ENCODE peak calls at places on chromosomes 2 and 18, in ten cellular contexts. Y is MM.1S; X is fibroblast of pulmonary artery; J is GM12878; P is CD8-positive, alpha-beta T cell; N is sigmoid colon; Q is GM12864; L is gastrocnemius medialis; V is mammary epithelial cell; W is testis. Z is an unnamed sample.

GRCh38 chr2:205633994-205634393 is 48.3 kb upstream of the NRP2 start:
- DNase-seq in N (no peak), W (no peak), X (peak), V (no peak), Y (no peak), P (no peak), L (no peak), J (no peak), Q (no peak), Z (no peak)

GRCh38 chr2:196479350-196479749 is 160.2 kb upstream of the CCDC150 start:
- DNase-seq in Y (no peak), L (no peak), V (peak), Q (no peak), P (no peak), J (no peak), W (no peak), N (no peak), X (peak), Z (no peak)

GRCh38 chr2:116133563-116133962 is 1680.9 kb upstream of the DDX18 start:
- DNase-seq in Y (no peak), J (no peak), X (no peak), P (no peak), L (no peak), V (no peak), Q (no peak), N (no peak), W (no peak), Z (no peak)

GRCh38 chr2:120465989-120466703 is 120.2 kb downstream of the INHBB start:
- DNase-seq in Q (no peak), L (no peak), N (no peak), P (no peak), V (no peak), Y (no peak), W (peak), X (no peak), J (no peak), Z (no peak)

GRCh38 chr18:808502-808901 is 3.5 kb downstream of the YES1 start:
- DNase-seq in W (no peak), Q (no peak), Y (no peak), N (no peak), P (no peak), V (no peak), L (no peak), X (no peak), J (no peak), Z (no peak)

GRCh38 chr18:28189400-28190239 is 12.7 kb upstream of the CDH2 start:
- DNase-seq in P (no peak), L (no peak), Q (peak), W (peak), J (peak), V (peak), N (no peak), Y (peak), X (peak), Z (peak)

GRCh38 chr2:20071397-20072383 is 20.3 kb upstream of the LAPTM4A start:
- DNase-seq in X (peak), V (peak), N (peak), Y (no peak), P (no peak), J (no peak), L (no peak), Q (no peak), W (peak), Z (no peak)

GRCh38 chr2:240921319-240922233 is 15.4 kb downstream of the CROCC2 start:
- DNase-seq in X (peak), Q (no peak), J (no peak), P (no peak), V (peak), W (peak), Y (no peak), N (peak), L (peak), Z (no peak)

GRCh38 chr2:173016451-173016850 is 59.2 kb upstream of the MAP3K20 start:
- DNase-seq in N (no peak), J (no peak), V (no peak), W (no peak), P (no peak), Y (no peak), Q (no peak), L (no peak), X (no peak), Z (no peak)

GRCh38 chr2:231568785-231569435 is 23.8 kb upstream of the TEX44 start:
- DNase-seq in X (no peak), Y (no peak), J (no peak), L (no peak), N (no peak), Q (no peak), P (no peak), V (no peak), W (no peak), Z (no peak)

GRCh38 chr2:102782187-102782586 is 20.4 kb downstream of the TMEM182 start:
- DNase-seq in N (no peak), V (no peak), P (no peak), J (no peak), X (no peak), L (no peak), W (no peak), Q (no peak), Y (no peak), Z (no peak)

GRCh38 chr2:1742680-1743395 is 1.5 kb downstream of the PXDN start:
- DNase-seq in N (peak), P (no peak), W (peak), L (peak), Q (no peak), Y (no peak), X (peak), V (peak), J (no peak), Z (no peak)
- TF ChIP-seq CTCF in N (peak), P (no peak), W (no peak), L (no peak), Q (no peak), Y (no peak), X (peak), V (peak), J (no peak), Z (no peak)

GRCh38 chr18:42338683-42339082 is 383.6 kb downstream of the PIK3C3 start:
- DNase-seq in V (no peak), W (no peak), L (no peak), N (no peak), Y (no peak), J (no peak), P (no peak), Q (no peak), X (no peak), Z (no peak)
- H3K4me3 ChIP-seq in V (no peak), W (no peak), L (no peak), N (no peak), Y (no peak), J (no peak), P (no peak), Q (no peak), X (no peak), Z (no peak)

GRCh38 chr2:24845691-24846090 is 52.5 kb downstream of the CENPO start:
- DNase-seq in X (no peak), Q (no peak), N (no peak), W (no peak), V (no peak), P (no peak), J (no peak), L (no peak), Y (no peak), Z (no peak)

GRCh38 chr2:24844023-24844685 is 50.9 kb downstream of the CENPO start:
- DNase-seq in Q (no peak), V (no peak), Y (no peak), X (no peak), L (no peak), P (no peak), J (no peak), N (no peak), W (no peak), Z (no peak)

GRCh38 chr2:24840962-24841945 is 48.0 kb downstream of the CENPO start:
- DNase-seq in X (no peak), Q (no peak), N (no peak), P (no peak), Y (no peak), L (no peak), V (no peak), W (no peak), J (no peak), Z (no peak)

GRCh38 chr2:24842081-24843050 is 49.1 kb downstream of the CENPO start:
- DNase-seq in N (no peak), W (no peak), Q (no peak), Y (no peak), X (no peak), J (no peak), P (no peak), V (no peak), L (no peak), Z (no peak)

DNA sequence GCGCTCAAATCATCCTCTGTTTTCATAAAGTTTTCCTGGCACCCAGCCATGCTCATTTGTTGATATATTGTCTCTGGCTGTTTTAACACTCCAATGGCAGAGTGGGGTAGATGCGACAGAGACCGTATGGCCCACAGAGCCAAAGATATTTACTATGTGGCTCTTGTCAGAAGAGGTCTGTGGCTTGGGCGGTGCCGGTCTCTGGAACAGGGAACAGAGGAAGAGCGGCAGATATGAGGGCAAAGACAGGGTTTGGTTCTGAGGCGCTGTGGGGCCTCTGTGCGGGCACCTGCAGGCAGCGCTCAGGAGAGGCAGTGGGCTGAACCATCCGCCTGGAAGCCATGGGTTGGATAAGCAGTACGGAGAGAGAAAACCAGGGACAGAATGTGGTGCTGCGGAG is 50.2 kb downstream of the CENPO start:
- DNase-seq in X (no peak), L (no peak), N (no peak), W (no peak), J (no peak), P (no peak), Q (no peak), Y (no peak), V (no peak), Z (no peak)
- TF ChIP-seq CTCF in X (no peak), L (no peak), N (no peak), W (no peak), J (no peak), P (no peak), Q (no peak), Y (no peak), V (no peak), Z (no peak)

DNA sequence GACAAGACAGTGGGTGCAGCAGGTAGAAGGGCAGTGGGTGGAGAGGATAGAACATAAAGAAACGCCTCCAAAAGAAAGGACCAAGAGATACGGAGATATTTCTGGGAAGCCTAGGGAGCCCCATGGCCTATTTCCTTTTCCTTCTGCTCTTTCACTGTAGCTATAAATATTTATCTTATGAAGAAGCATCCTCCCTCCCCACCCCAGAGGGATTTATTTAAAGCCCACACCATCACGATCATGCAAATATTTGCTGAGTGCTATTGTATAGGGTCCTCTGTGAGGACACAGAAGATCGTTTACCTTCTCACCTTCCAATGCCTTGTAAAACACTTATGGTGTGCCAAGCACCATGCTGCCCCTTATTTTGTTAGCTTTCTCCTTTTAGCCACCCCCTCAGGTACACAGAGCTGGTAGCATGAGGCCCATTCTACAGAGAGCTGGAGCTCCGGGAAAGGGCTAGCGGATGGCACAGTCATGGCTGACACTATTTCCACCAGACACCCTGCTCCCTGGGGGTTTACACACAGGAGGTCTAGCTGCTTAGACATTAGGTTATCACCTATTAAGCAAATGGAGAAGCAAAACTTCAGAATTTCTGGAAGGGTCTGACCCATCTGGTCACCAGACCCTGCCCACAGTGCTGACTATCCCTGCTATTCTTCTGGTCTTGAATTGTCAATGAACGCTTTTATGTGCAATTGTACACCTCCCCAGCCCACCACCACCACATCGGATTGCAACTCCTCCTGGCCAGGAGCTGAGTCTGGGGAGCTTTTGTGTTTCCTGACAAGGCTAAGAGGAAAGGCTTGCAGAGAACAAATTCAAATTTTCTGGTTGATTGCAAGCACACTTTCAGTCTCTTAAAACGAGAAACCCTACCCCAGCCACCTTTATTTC is 91.8 kb upstream of the KLF7 start:
- DNase-seq in N (no peak), L (no peak), W (no peak), Q (no peak), P (no peak), J (no peak), X (no peak), Y (no peak), V (no peak), Z (no peak)
- H3K4me3 ChIP-seq in N (no peak), L (no peak), W (no peak), Q (no peak), P (no peak), J (no peak), X (no peak), Y (no peak), V (no peak), Z (no peak)

DNA sequence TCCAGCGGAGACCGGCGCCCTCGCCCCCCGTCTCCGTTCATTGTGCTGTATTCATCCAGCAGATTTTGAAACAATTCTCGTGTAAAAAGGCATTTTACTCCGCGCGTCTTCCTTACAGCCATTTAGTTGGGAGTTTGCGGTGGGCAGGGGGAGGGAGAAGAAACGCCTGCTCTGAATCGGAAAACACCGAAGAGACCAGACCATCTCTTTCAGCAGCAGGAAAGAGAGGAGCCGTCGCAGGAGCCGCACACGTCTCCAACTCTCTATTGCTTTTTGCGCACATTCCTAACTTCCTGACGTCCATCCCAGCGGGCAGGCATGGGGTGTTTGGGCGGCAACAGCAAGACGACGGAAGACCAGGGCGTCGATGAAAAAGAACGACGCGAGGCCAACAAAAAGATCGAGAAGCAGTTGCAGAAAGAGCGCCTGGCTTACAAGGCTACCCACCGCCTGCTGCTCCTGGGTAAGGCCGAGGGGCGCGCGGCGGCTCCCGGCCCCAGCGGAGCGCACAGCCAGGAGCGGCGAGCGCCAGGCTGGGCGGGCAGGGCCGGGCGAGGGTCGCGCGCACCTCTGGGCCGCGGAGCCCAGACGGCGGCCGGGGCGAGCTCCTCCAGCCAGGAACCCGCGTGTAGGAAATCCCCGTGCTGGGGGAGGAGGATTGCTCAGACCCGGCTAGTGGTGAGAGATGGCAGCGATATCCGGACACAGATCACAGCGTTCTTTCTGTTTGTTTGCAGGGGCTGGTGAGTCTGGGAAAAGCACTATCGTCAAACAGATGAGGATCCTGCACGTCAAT is 63.2 kb downstream of the GNAL start:
- DNase-seq in Q (no peak), Y (no peak), N (no peak), P (no peak), W (peak), J (no peak), V (no peak), L (no peak), X (peak), Z (peak)
- TF ChIP-seq CTCF in Q (no peak), Y (no peak), N (no peak), P (no peak), W (no peak), J (no peak), V (no peak), L (no peak), X (no peak), Z (no peak)

GRCh38 chr18:75170022-75170789 is 38.7 kb downstream of the PTGR3 start:
- DNase-seq in W (no peak), P (no peak), Y (no peak), L (no peak), J (no peak), X (no peak), V (no peak), Q (no peak), N (no peak), Z (no peak)
- H3K4me3 ChIP-seq in W (peak), P (no peak), Y (no peak), L (no peak), J (no peak), X (no peak), V (no peak), Q (no peak), N (no peak), Z (no peak)

GRCh38 chr2:84906108-84906899 is 848 bp downstream of the TMSB10 start:
- DNase-seq in W (peak), N (peak), Q (no peak), Y (peak), J (no peak), V (peak), X (no peak), P (no peak), L (no peak), Z (peak)
- TF ChIP-seq CTCF in W (no peak), N (no peak), Q (no peak), Y (no peak), J (no peak), V (no peak), X (no peak), P (no peak), L (no peak), Z (no peak)

DNA sequence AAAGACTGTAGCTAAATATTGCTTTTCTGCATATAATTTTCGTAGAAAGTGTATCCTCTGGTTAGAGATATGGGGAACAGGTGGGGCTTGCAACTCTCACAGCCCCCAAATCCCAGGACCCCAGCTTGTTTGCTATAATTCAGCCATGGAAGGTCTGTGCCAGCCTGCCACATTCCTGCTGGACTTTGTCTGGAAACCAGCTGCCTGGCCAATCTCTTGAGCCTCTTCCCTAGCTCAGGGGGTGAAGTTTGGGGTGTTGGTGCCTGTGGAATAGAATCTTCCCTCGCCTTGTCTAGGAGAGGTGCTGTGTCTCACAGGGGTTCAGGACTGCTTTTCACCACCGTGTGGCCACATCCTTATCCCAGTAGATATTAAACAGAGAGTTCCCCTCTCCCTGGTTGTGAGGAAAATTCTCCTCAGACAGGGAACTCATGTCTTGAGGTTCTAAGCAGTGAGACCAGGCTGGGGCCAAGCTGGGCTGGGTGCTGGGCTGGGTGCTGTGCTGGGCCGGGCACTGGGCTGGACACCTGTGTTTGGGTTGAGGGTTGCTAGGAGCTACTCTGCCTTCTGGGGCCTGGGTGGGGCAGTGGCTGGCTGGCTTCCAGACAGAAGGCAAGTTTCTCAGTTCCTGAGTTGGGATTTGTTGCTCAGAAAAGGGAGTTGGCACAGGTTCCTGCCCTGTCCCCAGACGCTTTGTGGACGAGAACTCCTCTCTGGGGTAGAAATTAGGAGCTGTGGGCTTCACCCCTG is 12.3 kb downstream of the TOGARAM2 start:
- DNase-seq in W (no peak), L (no peak), V (peak), X (no peak), J (no peak), Y (no peak), N (no peak), Q (no peak), P (no peak), Z (no peak)
- H3K4me3 ChIP-seq in W (no peak), L (no peak), V (no peak), X (no peak), J (no peak), Y (no peak), N (no peak), Q (no peak), P (no peak), Z (no peak)

GRCh38 chr2:235418918-235419317 is 74.9 kb upstream of the AGAP1 start:
- DNase-seq in Y (no peak), X (no peak), W (no peak), V (no peak), N (no peak), P (no peak), J (no peak), L (no peak), Q (no peak), Z (no peak)
- TF ChIP-seq CTCF in Y (no peak), X (no peak), W (no peak), V (no peak), N (no peak), P (no peak), J (no peak), L (no peak), Q (no peak), Z (no peak)

DNA sequence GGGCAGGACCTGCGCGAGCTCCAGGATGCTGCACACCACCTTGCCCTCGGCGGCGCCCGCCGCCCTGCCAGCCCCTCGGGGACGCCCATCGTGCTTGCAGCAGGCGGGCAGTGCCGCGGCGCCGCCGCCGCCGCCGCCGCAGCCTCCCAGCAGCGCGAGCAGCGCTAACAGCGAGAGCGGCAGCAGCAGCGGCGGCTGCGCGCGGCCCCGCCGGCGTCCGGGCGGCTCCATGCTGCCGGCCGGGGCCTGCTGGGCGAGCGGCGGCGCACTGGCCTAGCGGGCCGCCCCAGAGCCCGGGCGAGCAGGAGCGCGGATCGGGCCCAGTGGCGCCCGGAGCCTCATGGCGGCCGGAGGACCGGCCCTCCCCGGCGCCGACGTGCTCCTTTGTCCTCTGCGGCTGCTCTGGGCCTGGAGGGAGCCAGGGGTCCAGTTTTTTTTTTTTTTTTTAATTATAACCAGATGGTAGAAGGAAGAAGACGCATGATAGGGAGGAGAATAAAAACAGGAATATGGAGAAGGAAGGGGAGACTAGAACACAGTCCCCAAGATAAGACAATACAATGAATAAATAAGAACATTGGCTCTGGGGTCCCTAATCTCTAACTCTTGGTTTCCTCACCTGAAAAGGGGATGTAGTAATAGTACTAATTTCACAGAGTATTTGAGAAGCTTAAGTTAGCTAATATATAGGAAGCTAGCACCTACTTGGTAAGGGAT is 17.1 kb upstream of the ANKRD62 start:
- DNase-seq in X (peak), J (no peak), L (no peak), W (no peak), Y (peak), P (no peak), N (no peak), V (peak), Q (no peak), Z (peak)
- H3K4me3 ChIP-seq in X (peak), J (no peak), L (no peak), W (peak), Y (no peak), P (no peak), N (peak), V (no peak), Q (no peak), Z (no peak)